ENCODE peak calls at places on chromosomes 11 and 22, in five cellular contexts. N, Q, L, T and H are unnamed samples.

GRCh38 chr22:30717331-30717921 is 22.8 kb downstream of the OSBP2 start:
- DNase-seq in T (no peak), Q (peak; percentile 26), N (no peak), L (no peak), H (no peak)

GRCh38 chr22:47598864-47599263 is 836.4 kb downstream of the TBC1D22A start:
- DNase-seq in Q (no peak), L (no peak), T (no peak), N (no peak), H (no peak)

GRCh38 chr22:35521358-35522264 is 19.0 kb upstream of the RASD2 start:
- DNase-seq in T (no peak), N (no peak), Q (no peak), L (no peak), H (no peak)

GRCh38 chr22:46773074-46773473 is 10.6 kb downstream of the TBC1D22A start:
- DNase-seq in L (no peak), T (no peak), N (peak; percentile 55), Q (no peak), H (no peak)

GRCh38 chr22:44207173-44207980 is 26.7 kb downstream of the PARVG start:
- DNase-seq in L (no peak), T (no peak), N (no peak), Q (no peak), H (no peak)

GRCh38 chr11:3824714-3825472 is 15.9 kb downstream of the RHOG start:
- DNase-seq in T (peak; percentile 41), Q (peak; percentile 70), L (peak; percentile 78), N (peak; percentile 85), H (peak; percentile 75)

GRCh38 chr11:120324932-120325810 is at the start of gene TLCD5:
- DNase-seq in N (peak; percentile 91), L (peak; percentile 75), T (peak; percentile 81), Q (peak; percentile 70), H (peak; percentile 86)

GRCh38 chr22:30875481-30876215 is 92.9 kb downstream of the MORC2 start:
- DNase-seq in T (peak; percentile 66), L (peak; percentile 94), Q (no peak), N (peak; percentile 47), H (no peak)

GRCh38 chr11:121141051-121141450 is 40.0 kb downstream of the TECTA start:
- DNase-seq in L (no peak), N (no peak), Q (no peak), T (no peak), H (no peak)

GRCh38 chr11:26331911-26332571 is at the start of gene ANO3:
- DNase-seq in T (peak; percentile 14), N (peak; percentile 81), Q (peak; percentile 89), L (peak; percentile 68), H (peak; percentile 92)

GRCh38 chr11:65445101-65445603 is 22.6 kb downstream of the NEAT1 start:
- DNase-seq in N (no peak), Q (peak; percentile 43), L (no peak), T (no peak), H (no peak)

GRCh38 chr22:22201185-22201924 is 43.2 kb upstream of the VPREB1 start:
- DNase-seq in L (no peak), Q (no peak), T (no peak), N (no peak), H (peak; percentile 58)

GRCh38 chr11:117230981-117231636 is 764 bp downstream of the PCSK7 start:
- DNase-seq in Q (no peak), T (no peak), N (peak; percentile 30), L (no peak), H (peak; percentile 47)

DNA sequence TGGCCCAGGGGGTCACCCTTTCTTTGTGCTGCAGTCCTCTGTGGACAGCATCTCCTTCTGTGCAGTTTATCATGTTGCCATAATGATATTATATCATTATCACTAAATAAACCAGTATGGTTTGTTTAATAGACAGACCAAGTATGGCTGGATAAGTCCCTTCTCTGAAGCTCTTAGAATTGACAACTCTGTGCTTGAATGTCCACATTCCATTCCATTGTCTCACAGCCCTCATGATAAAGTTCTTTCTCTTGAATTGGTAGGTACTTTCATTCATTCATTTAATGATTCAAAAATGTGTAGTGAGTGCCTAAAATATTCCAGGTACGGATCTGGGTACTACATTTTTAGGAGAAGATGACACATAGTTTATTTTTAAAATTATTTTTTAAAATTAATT is 7.8 kb downstream of the RPS6KA4 start:
- DNase-seq in T (no peak), L (no peak), Q (no peak), N (no peak), H (no peak)
- H3K36me3 ChIP-seq in T (peaks cover 95% of the 10 kb centered on the region), L (peaks cover 95% of the 10 kb centered on the region), Q (peaks cover 21% of the 10 kb centered on the region), N (peaks cover 10% of the 10 kb centered on the region), H (peaks cover 3% of the 10 kb centered on the region)

DNA sequence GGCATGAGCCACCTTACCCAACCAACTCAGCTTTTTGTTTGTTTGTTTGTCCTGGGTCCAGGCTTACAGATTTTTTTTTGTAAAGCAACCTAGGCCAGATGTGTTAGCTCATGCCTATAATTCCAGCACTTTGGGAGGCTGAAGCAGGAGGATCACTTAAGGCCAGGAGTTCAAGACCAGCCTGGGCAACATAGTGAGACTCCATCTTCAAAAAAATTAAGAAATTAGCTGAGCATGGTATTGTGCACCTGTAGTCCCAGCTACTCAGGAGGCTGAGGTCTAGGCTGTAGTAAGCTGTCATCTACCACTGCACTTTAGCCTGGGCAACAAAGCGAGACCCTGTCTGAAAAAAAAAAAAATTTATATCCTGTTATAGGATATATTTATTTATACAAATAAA is 28.7 kb upstream of the GRK2 start:
- DNase-seq in Q (no peak), T (no peak), N (no peak), L (no peak), H (no peak)
- H3K36me3 ChIP-seq in Q (peaks cover 5% of the 10 kb centered on the region), T (peaks cover 27% of the 10 kb centered on the region), N (no peaks in the 10 kb centered on the region), L (peaks cover 33% of the 10 kb centered on the region), H (no peaks in the 10 kb centered on the region)

GRCh38 chr11:67433536-67434394 is 3.7 kb downstream of the PTPRCAP start:
- DNase-seq in Q (no peak), T (no peak), L (no peak), N (no peak), H (no peak)

GRCh38 chr11:67429038-67429668 is 859 bp downstream of the RPS6KB2 start:
- DNase-seq in Q (no peak), T (no peak), L (no peak), N (no peak), H (no peak)

GRCh38 chr11:67432655-67433349 is 4.5 kb downstream of the RPS6KB2 start:
- DNase-seq in N (no peak), Q (no peak), L (no peak), T (no peak), H (no peak)

GRCh38 chr11:67429722-67430121 is 1.4 kb downstream of the RPS6KB2 start:
- DNase-seq in T (no peak), N (no peak), L (no peak), Q (no peak), H (no peak)

GRCh38 chr11:67431346-67432249 is 3.3 kb downstream of the RPS6KB2 start:
- DNase-seq in N (no peak), L (no peak), Q (no peak), T (no peak), H (no peak)
- H3K36me3 ChIP-seq in N (peaks cover 2% of the 10 kb centered on the region), L (peaks cover 68% of the 10 kb centered on the region), Q (peaks cover 20% of the 10 kb centered on the region), T (peaks cover 61% of the 10 kb centered on the region), H (peaks cover 13% of the 10 kb centered on the region)

GRCh38 chr11:70573701-70574151 is 175.4 kb downstream of the CTTN start:
- DNase-seq in Q (no peak), L (peak; percentile 38), T (no peak), N (peak; percentile 61), H (no peak)

GRCh38 chr11:70577258-70577603 is 178.9 kb downstream of the CTTN start:
- DNase-seq in N (no peak), Q (no peak), L (peak; percentile 27), T (no peak), H (no peak)

GRCh38 chr11:70577948-70578347 is 179.6 kb downstream of the CTTN start:
- DNase-seq in L (peak; percentile 26), N (no peak), T (no peak), Q (no peak), H (no peak)

GRCh38 chr11:70574725-70575347 is 176.5 kb downstream of the CTTN start:
- DNase-seq in Q (no peak), L (peak; percentile 10), T (no peak), N (no peak), H (peak; percentile 30)

DNA sequence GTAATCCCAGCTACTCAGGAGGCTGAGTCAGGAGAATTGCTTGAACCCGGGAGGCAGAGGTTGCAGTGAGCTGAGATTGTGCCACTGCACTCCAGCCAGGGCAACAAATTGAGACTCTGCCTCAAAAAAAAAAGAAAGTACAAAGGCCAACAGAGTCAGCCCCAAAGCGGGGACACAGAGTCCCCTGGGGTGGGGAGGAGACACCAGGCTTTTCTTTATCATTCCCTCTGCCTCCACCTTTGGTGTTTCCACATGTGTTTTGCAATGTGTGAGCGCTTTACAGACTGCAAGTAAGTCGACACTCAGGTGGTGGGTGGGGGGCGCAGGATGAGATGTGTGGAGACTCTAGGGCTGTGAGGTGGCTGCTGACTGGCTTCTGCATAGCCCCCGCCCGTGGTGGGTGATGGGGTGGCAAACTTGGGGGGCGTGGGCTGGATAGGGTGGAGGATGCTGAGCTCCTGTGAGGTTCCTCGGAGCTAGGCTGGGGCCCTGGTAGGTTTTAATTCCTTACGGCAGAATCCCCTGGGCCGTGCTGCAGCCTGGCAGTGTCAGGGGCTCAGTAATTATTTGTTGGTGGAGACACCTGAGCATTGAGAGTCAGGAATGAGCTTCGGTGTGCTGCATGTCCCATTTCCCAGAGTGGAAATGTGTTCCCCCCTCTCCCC is 177.2 kb downstream of the CTTN start:
- DNase-seq in L (peak; percentile 23), Q (no peak), T (no peak), N (peak; percentile 61), H (peak; percentile 32)
- H3K36me3 ChIP-seq in L (no peaks in the 10 kb centered on the region), Q (no peaks in the 10 kb centered on the region), T (no peaks in the 10 kb centered on the region), N (no peaks in the 10 kb centered on the region), H (no peaks in the 10 kb centered on the region)

DNA sequence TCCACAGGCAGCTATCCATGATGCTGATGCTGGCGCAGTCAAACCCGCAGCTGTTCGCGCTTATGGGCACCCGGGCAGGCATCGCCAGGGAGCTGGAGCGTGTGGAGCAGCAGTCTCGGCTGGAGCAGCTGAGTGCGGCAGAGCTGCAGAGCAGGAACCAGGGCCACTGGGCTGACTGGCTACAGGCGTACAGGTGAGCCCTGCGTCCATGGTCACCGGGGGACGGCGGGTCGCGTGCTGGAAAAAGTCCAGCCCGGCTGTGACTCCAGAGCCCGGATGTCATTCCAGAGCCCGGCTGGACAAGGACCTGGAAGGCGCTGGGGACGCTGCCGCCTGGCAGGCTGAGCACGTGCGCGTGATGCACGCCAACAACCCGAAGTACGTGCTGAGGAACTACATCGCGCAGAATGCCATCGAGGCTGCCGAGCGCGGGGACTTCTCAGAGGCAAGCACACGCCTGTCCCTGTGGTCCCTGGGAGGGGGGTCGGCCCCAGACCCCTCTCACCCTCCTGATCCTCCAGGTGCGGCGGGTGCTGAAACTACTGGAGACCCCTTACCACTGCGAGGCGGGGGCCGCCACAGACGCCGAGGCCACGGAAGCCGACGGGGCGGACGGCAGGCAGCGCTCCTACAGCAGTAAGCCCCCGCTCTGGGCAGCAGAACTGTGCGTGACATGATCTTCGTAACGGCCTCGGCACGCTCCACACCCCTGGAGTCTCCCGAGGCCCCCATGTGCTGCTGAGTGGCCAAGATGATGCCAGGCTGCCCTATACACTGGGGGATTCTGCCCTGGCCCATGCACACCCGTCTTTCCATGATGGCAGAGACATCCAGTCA is 16.1 kb downstream of the SELENOO start:
- DNase-seq in L (peak; percentile 54), T (no peak), Q (no peak), N (no peak), H (no peak)
- H3K36me3 ChIP-seq in L (peaks cover 92% of the 10 kb centered on the region), T (peaks cover 89% of the 10 kb centered on the region), Q (peaks cover 32% of the 10 kb centered on the region), N (peaks cover 16% of the 10 kb centered on the region), H (no peaks in the 10 kb centered on the region)

GRCh38 chr11:128704517-128704916 is 10.6 kb downstream of the FLI1 start:
- DNase-seq in N (no peak), Q (no peak), T (no peak), L (no peak), H (no peak)
- H3K36me3 ChIP-seq in N (no peaks in the 10 kb centered on the region), Q (no peaks in the 10 kb centered on the region), T (no peaks in the 10 kb centered on the region), L (no peaks in the 10 kb centered on the region), H (no peaks in the 10 kb centered on the region)

GRCh38 chr11:11763796-11764427 is 77.9 kb upstream of the USP47 start:
- DNase-seq in L (no peak), N (no peak), T (no peak), Q (no peak), H (no peak)
- H3K36me3 ChIP-seq in L (no peaks in the 10 kb centered on the region), N (no peaks in the 10 kb centered on the region), T (no peaks in the 10 kb centered on the region), Q (no peaks in the 10 kb centered on the region), H (no peaks in the 10 kb centered on the region)